ENCODE peak calls at places on chromosomes 3 and 15, in eight cellular contexts. V, P, O, C, M, I, Q and X are unnamed samples.

GRCh38 chr15:92000709-92001108 is 147.2 kb downstream of the SLCO3A1 start:
- DNase-seq in M (no peak), O (no peak), P (no peak), I (no peak), Q (no peak), C (no peak), V (no peak), X (no peak)

GRCh38 chr3:156291269-156292123 is 171.1 kb downstream of the KCNAB1 start:
- DNase-seq in I (no peak), Q (peak), V (peak), C (no peak), M (no peak), O (no peak), P (peak), X (peak)

GRCh38 chr15:75130597-75131268 is 70.9 kb upstream of the C15orf39 start:
- DNase-seq in C (no peak), I (no peak), M (no peak), P (no peak), V (no peak), O (no peak), Q (no peak), X (no peak)

GRCh38 chr3:46114324-46114988 is 87.2 kb upstream of the XCR1 start:
- DNase-seq in V (peak), M (no peak), I (peak), O (peak), C (no peak), Q (no peak), P (peak), X (peak)

GRCh38 chr15:82809308-82810060 is at the start of gene WHAMM:
- DNase-seq in V (peak), I (peak), O (peak), P (peak), Q (peak), C (peak), M (peak), X (peak)

GRCh38 chr15:62932436-62932835 is 110.1 kb upstream of the TPM1 start:
- DNase-seq in Q (no peak), P (peak), O (no peak), M (peak), C (no peak), I (peak), V (peak), X (peak)

GRCh38 chr3:49930922-49931321 is 1.3 kb upstream of the MON1A start:
- DNase-seq in C (peak), V (peak), O (peak), I (no peak), P (no peak), M (no peak), Q (no peak), X (no peak)

GRCh38 chr3:80244390-80244789 is 476.6 kb upstream of the ROBO1 start:
- DNase-seq in M (peak), O (no peak), P (peak), V (peak), I (peak), Q (no peak), C (peak), X (peak)

GRCh38 chr3:25235471-25235870 is 192.6 kb upstream of the RARB start:
- DNase-seq in M (no peak), C (no peak), Q (no peak), V (no peak), O (no peak), I (no peak), P (no peak), X (no peak)

GRCh38 chr3:57555316-57555715 is 758 bp upstream of the PDE12 start:
- DNase-seq in V (no peak), P (no peak), I (no peak), O (peak), Q (peak), C (no peak), M (no peak), X (no peak)

DNA sequence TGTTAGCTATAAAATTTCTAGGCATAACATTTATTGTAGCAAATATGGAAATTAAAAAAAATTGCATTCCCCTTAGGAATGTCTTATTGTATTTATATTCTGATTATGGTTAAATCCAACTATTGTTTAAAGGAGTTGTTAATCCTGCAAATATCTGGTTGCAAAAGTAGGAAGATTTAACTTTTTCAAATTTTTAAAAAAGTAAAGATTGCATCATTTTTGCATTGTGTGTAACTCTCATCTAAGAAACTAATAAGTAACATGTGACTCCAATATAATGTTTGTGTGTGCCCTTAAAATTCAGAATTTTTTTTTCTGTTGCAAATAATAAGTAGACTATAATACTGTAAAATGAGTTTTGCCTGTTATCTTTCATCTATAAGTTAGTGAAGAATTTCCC is 204.1 kb upstream of the DPH6 start:
- DNase-seq in I (no peak), O (no peak), V (no peak), Q (no peak), P (no peak), M (no peak), C (no peak), X (no peak)
- H3K4me3 ChIP-seq in I (no peak), O (no peak), V (no peak), Q (no peak), P (no peak), M (no peak), C (no peak), X (no peak)

DNA sequence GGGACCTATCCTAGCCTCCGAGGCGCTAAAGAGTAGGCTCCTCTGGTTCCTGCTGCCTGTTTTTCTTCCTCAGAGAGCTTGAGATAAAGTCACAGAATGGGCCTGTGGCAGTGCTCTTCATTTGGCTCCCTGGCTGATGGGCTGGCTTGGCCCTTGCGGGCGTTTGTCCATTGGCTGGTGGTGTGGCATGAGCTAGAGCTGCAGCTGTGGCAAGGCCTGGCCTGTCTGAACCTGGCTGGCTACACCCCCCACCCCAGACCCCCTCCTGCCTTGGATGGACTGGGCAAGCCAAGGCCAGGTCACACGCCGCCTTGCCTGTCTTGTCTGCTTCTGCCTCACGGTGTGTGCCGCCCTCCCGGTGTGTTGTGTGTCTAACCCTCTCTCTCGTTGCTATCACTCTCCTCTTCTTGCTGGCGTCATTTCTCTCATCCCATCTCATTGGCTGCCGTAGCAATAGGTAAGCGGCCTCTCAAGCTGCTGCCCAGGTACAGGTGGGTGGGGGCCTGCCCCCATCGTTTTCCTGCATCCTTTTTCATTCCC is 3.2 kb downstream of the AP2M1 start:
- DNase-seq in I (no peak), Q (no peak), V (no peak), C (no peak), M (no peak), O (no peak), P (no peak), X (no peak)
- H3K4me3 ChIP-seq in I (peak), Q (no peak), V (peak), C (no peak), M (peak), O (no peak), P (no peak), X (peak)

GRCh38 chr3:71453822-71454512 is 129.6 kb downstream of the FOXP1 start:
- DNase-seq in Q (peak), C (peak), O (no peak), P (no peak), I (no peak), M (no peak), V (no peak), X (no peak)
- H3K4me3 ChIP-seq in Q (no peak), C (no peak), O (no peak), P (no peak), I (no peak), M (no peak), V (no peak), X (no peak)

DNA sequence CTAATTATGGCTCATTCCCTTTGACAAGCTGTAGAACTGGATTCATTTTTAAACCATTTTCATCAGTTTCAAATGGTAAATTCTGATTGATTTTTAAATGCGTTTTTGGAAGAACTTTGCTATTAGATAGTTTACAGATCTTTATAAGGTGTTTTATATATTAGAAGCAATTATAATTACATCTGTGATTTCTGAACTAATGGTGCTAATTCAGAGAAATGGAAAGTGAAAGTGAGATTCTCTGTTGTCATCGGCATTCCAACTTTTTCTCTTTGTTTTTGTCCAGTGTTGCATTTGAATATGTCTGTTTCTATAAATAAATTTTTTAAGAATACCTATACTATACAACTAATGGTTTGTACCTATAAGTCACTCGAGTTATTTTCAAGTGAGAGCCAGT is 62.7 kb downstream of the PXYLP1 start:
- DNase-seq in V (no peak), C (no peak), I (peak), M (no peak), Q (no peak), O (no peak), P (peak), X (no peak)
- H3K4me3 ChIP-seq in V (peak), C (no peak), I (peak), M (peak), Q (no peak), O (peak), P (no peak), X (peak)

GRCh38 chr15:66931768-66932633 is 133.4 kb upstream of the SMAD3 start:
- DNase-seq in I (peak), O (no peak), P (peak), Q (peak), C (peak), V (peak), M (no peak), X (peak)
- H3K4me3 ChIP-seq in I (no peak), O (no peak), P (no peak), Q (no peak), C (no peak), V (peak), M (no peak), X (no peak)

GRCh38 chr15:59251001-59251845 is 44.6 kb downstream of the LDHAL6B start:
- DNase-seq in Q (no peak), P (no peak), M (no peak), C (no peak), V (no peak), O (no peak), I (no peak), X (no peak)
- H3K4me3 ChIP-seq in Q (no peak), P (no peak), M (no peak), C (no peak), V (no peak), O (no peak), I (no peak), X (no peak)